ENCODE peak calls at places on chromosomes 2 and 18, in nine cellular contexts. O is A549, Y is K562, H is esophagus squamous epithelium, E is ovary, R is heart left ventricle, Z is HCT116, I is spleen, D is uterus. U is an unnamed sample. For H3K4me1, the result is how much of the 10 kb centered on the place peaks cover.

GRCh38 chr2:173066887-173067676 is 8.6 kb upstream of the MAP3K20 start:
- DNase-seq in O (no peak), Y (no peak), H (no peak), E (no peak), R (no peak), Z (no peak), I (no peak), D (no peak), U (no peak)

GRCh38 chr18:22309191-22309590 is 108.5 kb downstream of the CTAGE1 start:
- DNase-seq in O (no peak), Y (no peak), H (no peak), E (no peak), R (no peak), Z (no peak), I (no peak), D (peak), U (no peak)

GRCh38 chr2:223647258-223647952 is 45.2 kb upstream of the SCG2 start:
- DNase-seq in O (no peak), Y (no peak), H (no peak), E (no peak), R (no peak), Z (no peak), I (no peak), D (no peak), U (no peak)

GRCh38 chr2:54336136-54336976 is 80.3 kb upstream of the TSPYL6 start:
- DNase-seq in O (no peak), Y (no peak), H (no peak), E (no peak), R (no peak), Z (no peak), I (no peak), D (no peak), U (no peak)

GRCh38 chr2:120161190-120161589 is 62.0 kb downstream of the TMEM185B start:
- DNase-seq in O (no peak), Y (no peak), H (no peak), E (no peak), R (no peak), Z (no peak), I (no peak), D (no peak), U (no peak)

GRCh38 chr2:184835081-184835728 is 236.9 kb downstream of the ZNF804A start:
- DNase-seq in O (no peak), Y (no peak), H (no peak), E (no peak), R (no peak), Z (no peak), I (no peak), D (no peak), U (no peak)

GRCh38 chr2:14616950-14617349 is 15.6 kb upstream of the LRATD1 start:
- DNase-seq in O (no peak), Y (no peak), H (no peak), E (no peak), R (no peak), Z (no peak), I (no peak), D (no peak), U (no peak)

GRCh38 chr2:68762665-68763064 is 28.1 kb downstream of the ARHGAP25 start:
- DNase-seq in O (no peak), Y (no peak), H (no peak), E (no peak), R (no peak), Z (no peak), I (no peak), D (no peak), U (no peak)

GRCh38 chr2:133765693-133766092 is 197.4 kb upstream of the NCKAP5 start:
- DNase-seq in O (peak), Y (no peak), H (no peak), E (no peak), R (no peak), Z (no peak), I (no peak), D (no peak), U (no peak)

GRCh38 chr2:64439194-64439593 is 14.8 kb upstream of the LGALSL start:
- DNase-seq in O (no peak), Y (no peak), H (no peak), E (no peak), R (no peak), Z (no peak), I (no peak), D (no peak), U (no peak)

GRCh38 chr18:30957086-30957485 is 85.5 kb downstream of the DSC3 start:
- DNase-seq in O (no peak), Y (no peak), H (no peak), E (no peak), R (no peak), Z (no peak), I (no peak), D (no peak), U (no peak)

GRCh38 chr18:666177-666576 is 8.7 kb downstream of the TYMS start:
- DNase-seq in O (no peak), Y (peak), H (no peak), E (no peak), R (no peak), Z (no peak), I (no peak), D (no peak), U (no peak)

GRCh38 chr2:203678971-203679370 is 27.5 kb upstream of the CD28 start:
- DNase-seq in O (no peak), Y (no peak), H (no peak), E (no peak), R (no peak), Z (no peak), I (no peak), D (no peak), U (no peak)

GRCh38 chr18:2459886-2460285 is 111.4 kb downstream of the METTL4 start:
- DNase-seq in O (no peak), Y (no peak), H (no peak), E (no peak), R (no peak), Z (no peak), I (no peak), D (no peak), U (no peak)

GRCh38 chr2:210195066-210195852 is 24.1 kb upstream of the KANSL1L start:
- DNase-seq in O (peak), Y (peak), H (no peak), E (no peak), R (no peak), Z (peak), I (no peak), D (no peak), U (peak)

GRCh38 chr2:121697108-121697631 is 39.5 kb downstream of the NIFK start:
- DNase-seq in O (no peak), Y (no peak), H (no peak), E (no peak), R (no peak), Z (no peak), I (no peak), D (no peak), U (peak)

GRCh38 chr18:59249186-59249774 is 24.0 kb downstream of the RAX start:
- DNase-seq in O (peak), Y (peak), H (no peak), E (no peak), R (no peak), Z (peak), I (no peak), D (peak), U (peak)

GRCh38 chr2:240570531-240571313 is 2.4 kb downstream of the RNPEPL1 start:
- DNase-seq in O (no peak), Y (no peak), H (no peak), E (peak), R (peak), Z (no peak), I (peak), D (peak), U (peak)

GRCh38 chr2:62186534-62186933 is 9.4 kb upstream of the B3GNT2 start:
- DNase-seq in O (no peak), Y (no peak), H (no peak), E (no peak), R (no peak), Z (no peak), I (no peak), D (no peak), U (no peak)

GRCh38 chr2:241489080-241489479 is 19.3 kb downstream of the STK25 start:
- DNase-seq in O (no peak), Y (peak), H (no peak), E (no peak), R (no peak), Z (no peak), I (no peak), D (no peak), U (no peak)

GRCh38 chr2:37319754-37320609 is 4.7 kb downstream of the PRKD3 start:
- DNase-seq in O (no peak), Y (no peak), H (no peak), E (no peak), R (no peak), Z (no peak), I (no peak), D (no peak), U (no peak)

GRCh38 chr2:173210270-173211196 is 134.9 kb downstream of the MAP3K20 start:
- DNase-seq in O (peak), Y (peak), H (peak), E (peak), R (no peak), Z (peak), I (no peak), D (peak), U (peak)

GRCh38 chr18:62810682-62811081 is 95.3 kb downstream of the PHLPP1 start:
- DNase-seq in O (no peak), Y (no peak), H (no peak), E (no peak), R (no peak), Z (no peak), I (no peak), D (no peak), U (no peak)

GRCh38 chr2:104790100-104790811 is 63.7 kb upstream of the POU3F3 start:
- DNase-seq in O (no peak), Y (no peak), H (no peak), E (no peak), R (no peak), Z (no peak), I (no peak), D (no peak), U (no peak)

GRCh38 chr2:43131890-43132522 is 94.4 kb downstream of the ZFP36L2 start:
- DNase-seq in O (no peak), Y (no peak), H (no peak), E (peak), R (no peak), Z (no peak), I (peak), D (no peak), U (no peak)

GRCh38 chr2:200286578-200286977 is 19.9 kb upstream of the SPATS2L start:
- DNase-seq in O (no peak), Y (no peak), H (no peak), E (no peak), R (no peak), Z (no peak), I (no peak), D (no peak), U (no peak)

DNA sequence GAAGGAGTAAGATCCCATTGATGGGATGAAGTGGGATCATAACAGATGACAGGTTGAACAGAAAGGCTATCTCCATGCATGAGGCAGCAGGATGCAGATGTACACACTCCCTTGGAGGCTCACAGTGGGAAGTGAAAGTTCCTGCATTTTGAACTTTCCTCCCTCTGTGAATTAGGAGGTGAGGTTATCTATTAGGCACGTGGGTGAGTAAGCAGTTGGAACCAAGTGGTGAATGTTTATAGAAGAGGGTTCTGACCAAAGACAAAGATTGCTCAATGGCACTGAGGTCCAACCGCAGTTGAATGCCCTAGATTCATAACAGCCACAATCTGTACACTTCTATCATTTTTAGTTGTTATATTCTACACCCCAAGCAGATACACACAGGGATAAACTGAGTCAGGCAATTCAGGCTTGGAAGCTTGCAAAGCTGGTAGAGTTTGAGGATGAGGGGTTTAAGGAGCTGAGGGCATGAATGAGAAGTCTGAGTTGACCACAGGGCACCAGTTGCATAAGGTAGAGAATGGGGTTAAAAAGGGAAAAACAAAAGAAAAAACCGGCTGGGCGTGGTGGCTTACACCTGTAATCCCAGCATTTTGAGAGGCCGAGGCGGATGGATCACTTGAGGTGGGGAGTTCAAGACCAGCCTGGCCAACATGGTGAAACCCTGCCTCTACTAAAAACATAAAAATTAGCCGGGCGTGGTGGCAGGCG is 7.1 kb upstream of the KCMF1 start:
- DNase-seq in O (peak), Y (no peak), H (no peak), E (no peak), R (no peak), Z (no peak), I (no peak), D (no peak), U (no peak)
- TF ChIP-seq POLR2A in O (no peak), Y (no peak), H (no peak), E (no peak), R (no peak), Z (no peak), I (no peak), D (no peak), U (no peak)

DNA sequence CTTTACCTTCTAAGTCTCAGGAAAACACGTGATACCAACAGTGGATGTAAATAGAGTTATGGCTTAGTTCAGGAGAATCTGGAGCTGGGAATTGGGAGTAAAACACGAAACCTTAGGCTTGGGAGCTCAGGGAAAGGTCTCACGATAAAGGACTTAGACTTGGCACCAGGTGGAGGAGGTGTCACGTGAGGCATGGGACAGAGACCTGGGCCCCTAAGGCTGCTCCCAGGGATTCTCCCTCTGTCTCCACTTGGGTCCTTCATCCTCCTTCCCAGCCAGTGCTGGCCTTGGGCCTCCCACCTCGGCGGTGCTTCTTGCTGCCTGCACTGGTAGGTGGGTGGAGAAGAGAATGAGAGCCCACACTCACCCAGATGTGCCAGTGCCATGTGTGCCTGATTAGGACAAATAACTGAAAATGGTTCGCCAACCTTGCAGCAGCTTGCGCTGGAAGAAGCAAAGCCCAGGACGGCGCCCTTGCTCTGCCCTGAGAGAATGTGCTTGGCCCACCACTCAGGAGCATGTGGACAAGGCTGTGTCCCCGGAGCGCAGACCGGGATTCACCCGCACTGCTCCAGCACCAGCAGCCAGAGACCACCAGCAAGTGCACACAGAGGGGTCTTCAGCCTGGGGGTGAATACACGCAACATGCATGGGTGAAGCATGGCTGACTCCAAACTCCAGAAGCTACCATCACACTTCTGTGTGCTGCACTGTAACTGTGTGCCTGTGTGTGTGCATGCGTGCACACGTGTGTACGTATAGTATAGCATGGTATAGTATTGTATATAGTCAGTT is 48.1 kb downstream of the PSMG2 start:
- DNase-seq in O (no peak), Y (no peak), H (no peak), E (no peak), R (no peak), Z (no peak), I (no peak), D (no peak), U (no peak)
- H3K4me1 ChIP-seq in O (under half), Y (under half), H (under half), E (under half), R (under half), Z (under half), I (under half), D (under half), U (under half)

DNA sequence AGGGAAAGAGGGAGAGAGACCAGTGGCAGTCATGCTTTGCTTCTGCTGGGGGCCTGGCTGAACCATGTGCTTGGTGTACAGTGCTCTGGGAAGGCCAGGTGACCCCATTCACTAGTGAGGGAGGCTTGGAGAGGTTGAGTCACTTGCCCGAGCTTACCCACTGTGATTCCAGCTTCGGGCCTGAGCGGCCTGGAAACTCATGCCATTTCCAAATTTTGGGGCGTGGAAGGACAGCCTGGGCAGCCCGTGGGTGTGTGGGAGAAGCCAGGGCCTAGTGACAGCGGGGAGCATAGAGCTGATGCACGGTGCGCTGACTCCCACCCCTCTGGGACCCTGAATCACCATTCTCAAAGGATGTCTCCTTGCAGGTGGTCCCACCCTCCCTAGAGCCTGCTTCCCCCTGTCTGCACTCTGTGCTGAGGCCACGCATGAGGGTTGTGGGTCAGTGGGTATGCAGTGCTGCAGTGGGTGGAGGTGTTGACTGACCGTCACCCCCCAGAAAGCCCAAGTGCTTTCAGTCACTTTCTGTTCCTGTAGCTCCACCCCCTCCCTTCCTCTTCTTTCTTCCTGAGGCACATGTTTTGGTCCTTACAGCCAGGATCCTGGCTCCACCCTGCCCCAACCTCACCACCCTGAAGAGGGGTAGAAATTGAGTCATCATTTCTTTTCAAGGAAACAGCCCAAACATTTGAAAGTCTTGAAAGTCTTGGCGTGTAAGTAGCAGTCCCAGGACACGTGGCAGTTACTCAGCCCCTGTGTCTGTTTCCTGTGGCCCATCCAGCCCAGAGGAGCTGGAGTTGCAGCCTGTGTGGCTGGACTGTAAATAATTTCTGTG is 69.3 kb upstream of the MCFD2 start:
- DNase-seq in O (peak), Y (peak), H (no peak), E (peak), R (no peak), Z (peak), I (peak), D (peak), U (peak)
- TF ChIP-seq POLR2A in O (no peak), Y (no peak), H (no peak), E (no peak), R (no peak), Z (no peak), I (no peak), D (no peak), U (no peak)

GRCh38 chr2:232323328-232323650 is 55.3 kb upstream of the ALPP start:
- DNase-seq in O (no peak), Y (no peak), H (no peak), E (no peak), R (no peak), Z (no peak), I (no peak), D (no peak), U (no peak)

GRCh38 chr2:232321156-232321816 is 57.3 kb upstream of the ALPP start:
- DNase-seq in O (no peak), Y (peak), H (no peak), E (no peak), R (no peak), Z (no peak), I (no peak), D (peak), U (no peak)

GRCh38 chr2:232320038-232320790 is 58.3 kb upstream of the ALPP start:
- DNase-seq in O (no peak), Y (no peak), H (no peak), E (no peak), R (no peak), Z (no peak), I (no peak), D (no peak), U (no peak)

GRCh38 chr2:232322560-232323327 is 55.8 kb upstream of the ALPP start:
- DNase-seq in O (no peak), Y (no peak), H (no peak), E (no peak), R (no peak), Z (no peak), I (no peak), D (peak), U (no peak)

GRCh38 chr2:232321817-232322559 is 56.6 kb upstream of the ALPP start:
- DNase-seq in O (no peak), Y (no peak), H (no peak), E (no peak), R (no peak), Z (no peak), I (no peak), D (peak), U (no peak)
- H3K4me1 ChIP-seq in O (under half), Y (under half), H (under half), E (under half), R (under half), Z (under half), I (under half), D (under half), U (under half)

GRCh38 chr2:217863874-217864273 is 138.9 kb downstream of the TNS1 start:
- DNase-seq in O (no peak), Y (no peak), H (no peak), E (no peak), R (no peak), Z (no peak), I (peak), D (no peak), U (no peak)

GRCh38 chr2:217868265-217868892 is 134.4 kb downstream of the TNS1 start:
- DNase-seq in O (no peak), Y (no peak), H (no peak), E (no peak), R (no peak), Z (no peak), I (no peak), D (no peak), U (no peak)

GRCh38 chr2:217866457-217866856 is 136.3 kb downstream of the TNS1 start:
- DNase-seq in O (no peak), Y (no peak), H (no peak), E (no peak), R (no peak), Z (no peak), I (no peak), D (no peak), U (no peak)

GRCh38 chr2:217865373-217865772 is 137.4 kb downstream of the TNS1 start:
- DNase-seq in O (no peak), Y (no peak), H (no peak), E (no peak), R (no peak), Z (no peak), I (no peak), D (no peak), U (no peak)

DNA sequence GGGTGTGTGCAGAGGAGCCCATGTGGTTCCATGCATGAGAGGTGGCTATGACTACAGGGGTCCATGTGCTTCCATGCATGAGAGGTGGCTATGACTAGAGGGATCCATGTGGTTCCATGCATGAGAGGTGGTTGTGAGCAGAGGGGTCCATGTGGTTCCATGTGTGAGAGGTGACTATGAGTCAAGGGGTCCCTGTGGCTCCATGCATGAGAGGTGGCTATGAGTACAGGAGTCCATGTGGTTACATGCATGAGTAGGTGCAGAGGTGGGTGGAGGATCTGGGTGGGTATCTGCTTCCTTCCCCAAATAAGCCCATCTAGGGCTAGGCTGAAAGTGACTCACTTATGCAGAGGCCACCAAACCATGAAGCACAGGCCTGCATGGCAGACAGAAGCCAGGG is 137.8 kb downstream of the TNS1 start:
- DNase-seq in O (no peak), Y (no peak), H (no peak), E (no peak), R (no peak), Z (no peak), I (no peak), D (no peak), U (no peak)
- TF ChIP-seq POLR2A in O (no peak), Y (no peak), H (no peak), E (no peak), R (no peak), Z (no peak), I (no peak), D (no peak), U (no peak)

U was measured in adrenal gland.